ENCODE peak calls at places on chromosome 10, in eight cellular contexts. One of them, this sample, is unnamed.

GRCh38 chr10:80168679-80169380 is 36.3 kb downstream of the PLAC9 start:
- DNase-seq in GM20000: peak; percentile 63
- DNase-seq in Calu3: peak; percentile 60
- DNase-seq in retinal pigment epithelial cell: no peak
- DNase-seq in Caco-2: no peak
- DNase-seq in breast epithelium: no peak
- DNase-seq in B cell: no peak
- DNase-seq in foreskin keratinocyte: no peak
- DNase-seq in this sample: no peak

GRCh38 chr10:22246680-22247391 is 29.0 kb upstream of the EBLN1 start:
- DNase-seq in Caco-2: no peak
- DNase-seq in breast epithelium: no peak
- DNase-seq in Calu3: peak; percentile 41
- DNase-seq in GM20000: no peak
- DNase-seq in B cell: no peak
- DNase-seq in retinal pigment epithelial cell: peak; percentile 73
- DNase-seq in foreskin keratinocyte: peak; percentile 98
- DNase-seq in this sample: peak; percentile 91

GRCh38 chr10:3955954-3956617 is 171.1 kb upstream of the KLF6 start:
- DNase-seq in B cell: no peak
- DNase-seq in Calu3: no peak
- DNase-seq in foreskin keratinocyte: no peak
- DNase-seq in Caco-2: no peak
- DNase-seq in breast epithelium: no peak
- DNase-seq in retinal pigment epithelial cell: no peak
- DNase-seq in GM20000: no peak
- DNase-seq in this sample: no peak

GRCh38 chr10:93899109-93899508 is 5.3 kb downstream of the SLC35G1 start:
- DNase-seq in retinal pigment epithelial cell: no peak
- DNase-seq in breast epithelium: no peak
- DNase-seq in GM20000: no peak
- DNase-seq in foreskin keratinocyte: no peak
- DNase-seq in Caco-2: no peak
- DNase-seq in B cell: no peak
- DNase-seq in Calu3: no peak
- DNase-seq in this sample: no peak

GRCh38 chr10:14356921-14357320 is 26.2 kb upstream of the FRMD4A start:
- DNase-seq in B cell: no peak
- DNase-seq in Caco-2: no peak
- DNase-seq in retinal pigment epithelial cell: peak; percentile 84
- DNase-seq in foreskin keratinocyte: peak; percentile 50
- DNase-seq in Calu3: no peak
- DNase-seq in breast epithelium: no peak
- DNase-seq in GM20000: no peak
- DNase-seq in this sample: peak; percentile 32

GRCh38 chr10:119542990-119543813 is 683 bp upstream of the RGS10 start:
- DNase-seq in Caco-2: peak; percentile 71
- DNase-seq in Calu3: peak; percentile 56
- DNase-seq in retinal pigment epithelial cell: no peak
- DNase-seq in breast epithelium: no peak
- DNase-seq in GM20000: peak; percentile 82
- DNase-seq in B cell: peak; percentile 71
- DNase-seq in foreskin keratinocyte: peak; percentile 60
- DNase-seq in this sample: peak; percentile 51

GRCh38 chr10:11225935-11226334 is 208.3 kb downstream of the CELF2 start:
- DNase-seq in Calu3: no peak
- DNase-seq in Caco-2: no peak
- DNase-seq in breast epithelium: no peak
- DNase-seq in foreskin keratinocyte: peak; percentile 44
- DNase-seq in GM20000: no peak
- DNase-seq in B cell: peak; percentile 46
- DNase-seq in retinal pigment epithelial cell: no peak
- DNase-seq in this sample: peak; percentile 2

GRCh38 chr10:71755179-71755879 is 18.0 kb downstream of the VSIR start:
- DNase-seq in Caco-2: no peak
- DNase-seq in GM20000: no peak
- DNase-seq in breast epithelium: no peak
- DNase-seq in retinal pigment epithelial cell: no peak
- DNase-seq in foreskin keratinocyte: no peak
- DNase-seq in Calu3: no peak
- DNase-seq in B cell: no peak
- DNase-seq in this sample: no peak

GRCh38 chr10:84537447-84537931 is 209.1 kb downstream of the CCSER2 start:
- DNase-seq in GM20000: peak; percentile 78
- DNase-seq in B cell: peak; percentile 47
- DNase-seq in Caco-2: no peak
- DNase-seq in retinal pigment epithelial cell: no peak
- DNase-seq in Calu3: peak; percentile 37
- DNase-seq in foreskin keratinocyte: peak; percentile 39
- DNase-seq in breast epithelium: no peak
- DNase-seq in this sample: peak; percentile 68

GRCh38 chr10:47380341-47381215 is 3.5 kb downstream of the ZNF488 start:
- DNase-seq in GM20000: no peak
- DNase-seq in Calu3: no peak
- DNase-seq in foreskin keratinocyte: no peak
- DNase-seq in retinal pigment epithelial cell: no peak
- DNase-seq in breast epithelium: no peak
- DNase-seq in B cell: peak; percentile 14
- DNase-seq in Caco-2: peak; percentile 78
- DNase-seq in this sample: no peak

GRCh38 chr10:59214160-59214559 is 37.7 kb downstream of the PHYHIPL start:
- DNase-seq in Calu3: no peak
- DNase-seq in retinal pigment epithelial cell: no peak
- DNase-seq in GM20000: no peak
- DNase-seq in B cell: no peak
- DNase-seq in foreskin keratinocyte: no peak
- DNase-seq in Caco-2: no peak
- DNase-seq in breast epithelium: no peak
- DNase-seq in this sample: no peak

GRCh38 chr10:69654376-69654775 is 24.3 kb downstream of the FAM241B start:
- DNase-seq in foreskin keratinocyte: no peak
- DNase-seq in B cell: no peak
- DNase-seq in retinal pigment epithelial cell: no peak
- DNase-seq in Caco-2: no peak
- DNase-seq in GM20000: no peak
- DNase-seq in Calu3: no peak
- DNase-seq in breast epithelium: no peak
- DNase-seq in this sample: no peak

GRCh38 chr10:113044015-113044755 is 94.1 kb downstream of the TCF7L2 start:
- DNase-seq in GM20000: no peak
- DNase-seq in B cell: no peak
- DNase-seq in retinal pigment epithelial cell: no peak
- DNase-seq in breast epithelium: no peak
- DNase-seq in Calu3: no peak
- DNase-seq in foreskin keratinocyte: no peak
- DNase-seq in Caco-2: no peak
- DNase-seq in this sample: peak; percentile 70

GRCh38 chr10:113041841-113042745 is 92.0 kb downstream of the TCF7L2 start:
- DNase-seq in GM20000: no peak
- DNase-seq in breast epithelium: no peak
- DNase-seq in retinal pigment epithelial cell: no peak
- DNase-seq in Calu3: no peak
- DNase-seq in B cell: no peak
- DNase-seq in Caco-2: no peak
- DNase-seq in foreskin keratinocyte: no peak
- DNase-seq in this sample: peak; percentile 48

GRCh38 chr10:113042961-113043360 is 92.9 kb downstream of the TCF7L2 start:
- DNase-seq in retinal pigment epithelial cell: no peak
- DNase-seq in Caco-2: no peak
- DNase-seq in breast epithelium: no peak
- DNase-seq in foreskin keratinocyte: no peak
- DNase-seq in GM20000: no peak
- DNase-seq in Calu3: no peak
- DNase-seq in B cell: no peak
- DNase-seq in this sample: no peak

GRCh38 chr10:113038985-113039384 is 88.9 kb downstream of the TCF7L2 start:
- DNase-seq in Calu3: no peak
- DNase-seq in B cell: no peak
- DNase-seq in breast epithelium: no peak
- DNase-seq in Caco-2: no peak
- DNase-seq in retinal pigment epithelial cell: no peak
- DNase-seq in foreskin keratinocyte: no peak
- DNase-seq in GM20000: no peak
- DNase-seq in this sample: no peak

DNA sequence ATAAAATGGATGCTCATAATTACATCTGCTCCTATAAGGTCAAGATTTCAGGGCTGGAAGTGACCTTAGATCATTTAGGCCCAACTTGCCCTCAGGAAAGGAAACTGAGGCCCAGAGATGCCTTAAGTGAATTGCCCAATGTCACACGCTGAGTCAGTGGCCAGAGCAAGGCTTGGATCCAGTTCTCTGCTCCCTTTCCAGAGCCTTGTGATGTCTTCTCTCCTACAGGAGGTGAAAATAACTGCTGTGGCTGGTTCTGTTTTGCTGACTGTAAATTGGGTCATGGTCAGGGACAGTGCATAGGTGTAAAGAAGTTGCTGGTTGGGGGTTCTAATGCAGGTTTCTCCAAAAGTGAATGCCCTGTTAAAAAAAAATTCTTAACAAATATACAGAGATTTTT is 91.3 kb downstream of the TCF7L2 start:
- DNase-seq in Caco-2: no peak
- DNase-seq in retinal pigment epithelial cell: no peak
- DNase-seq in foreskin keratinocyte: no peak
- DNase-seq in B cell: no peak
- DNase-seq in GM20000: no peak
- DNase-seq in Calu3: no peak
- DNase-seq in breast epithelium: no peak
- DNase-seq in this sample: no peak
- TF ChIP-seq CTCF in Caco-2: no peak
- TF ChIP-seq CTCF in retinal pigment epithelial cell: no peak
- TF ChIP-seq CTCF in foreskin keratinocyte: no peak
- TF ChIP-seq CTCF in B cell: no peak
- TF ChIP-seq CTCF in GM20000: no peak
- TF ChIP-seq CTCF in Calu3: no peak
- TF ChIP-seq CTCF in breast epithelium: no peak
- TF ChIP-seq CTCF in this sample: no peak

GRCh38 chr10:70656489-70656888 is 15.8 kb upstream of the ADAMTS14 start:
- DNase-seq in B cell: no peak
- DNase-seq in GM20000: peak; percentile 75
- DNase-seq in retinal pigment epithelial cell: peak; percentile 81
- DNase-seq in foreskin keratinocyte: peak; percentile 99
- DNase-seq in Calu3: no peak
- DNase-seq in breast epithelium: no peak
- DNase-seq in Caco-2: no peak
- DNase-seq in this sample: peak; percentile 92
- TF ChIP-seq CTCF in B cell: no peak
- TF ChIP-seq CTCF in GM20000: no peak
- TF ChIP-seq CTCF in retinal pigment epithelial cell: no peak
- TF ChIP-seq CTCF in foreskin keratinocyte: no peak
- TF ChIP-seq CTCF in Calu3: no peak
- TF ChIP-seq CTCF in breast epithelium: no peak
- TF ChIP-seq CTCF in Caco-2: no peak
- TF ChIP-seq CTCF in this sample: no peak

DNA sequence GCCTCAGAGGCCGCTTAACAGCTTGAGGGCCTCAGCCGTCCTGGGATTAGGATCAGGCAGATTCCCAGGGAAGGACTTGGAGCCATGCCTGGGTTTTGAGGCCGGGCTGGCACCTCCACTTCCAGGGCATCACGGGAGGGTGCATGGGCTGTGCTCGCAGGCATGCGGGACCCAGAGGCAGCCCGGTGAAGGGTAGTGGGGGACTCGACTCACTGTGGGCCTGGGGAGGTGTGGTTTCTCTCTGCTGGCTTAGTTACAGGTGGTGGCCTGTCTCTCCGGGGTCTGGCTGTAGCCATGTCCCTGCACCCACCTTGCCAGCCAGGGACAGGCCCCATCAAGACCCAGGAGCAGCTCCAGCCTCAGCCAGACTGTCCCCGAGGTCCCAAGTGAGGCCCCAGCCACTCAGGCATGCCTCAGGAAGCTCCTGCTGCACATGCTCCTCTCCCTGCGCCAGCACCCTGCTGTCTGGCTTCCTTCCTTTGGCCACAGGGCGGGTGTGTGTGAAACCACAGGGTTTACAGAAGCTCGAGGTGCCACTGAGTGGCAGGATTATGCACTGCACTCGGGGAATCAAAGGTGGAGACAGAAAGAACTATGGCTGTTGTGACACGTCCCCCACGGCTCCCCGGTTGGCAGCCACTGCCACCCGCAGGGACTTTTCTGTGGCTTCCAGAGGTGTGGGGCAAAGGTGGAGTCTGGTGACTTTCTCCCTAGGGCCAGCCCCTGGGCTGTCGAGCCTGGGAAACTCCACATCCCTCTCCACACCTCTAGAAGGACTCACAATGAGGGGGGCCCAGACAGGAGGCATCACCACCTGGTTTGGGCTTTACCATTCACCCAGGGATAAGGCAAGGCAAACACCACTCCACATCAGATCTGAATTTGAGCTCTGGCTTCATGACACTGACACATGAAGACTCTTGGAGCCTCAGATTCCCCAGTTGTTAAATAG is 19.7 kb downstream of the GOLGA7B start:
- DNase-seq in Caco-2: peak; percentile 90
- DNase-seq in B cell: no peak
- DNase-seq in foreskin keratinocyte: peak; percentile 76
- DNase-seq in GM20000: peak; percentile 78
- DNase-seq in retinal pigment epithelial cell: peak; percentile 85
- DNase-seq in Calu3: peak; percentile 83
- DNase-seq in breast epithelium: peak; percentile 85
- DNase-seq in this sample: peak; percentile 93
- TF ChIP-seq CTCF in Caco-2: peak; percentile 90
- TF ChIP-seq CTCF in B cell: no peak
- TF ChIP-seq CTCF in foreskin keratinocyte: peak; percentile 97
- TF ChIP-seq CTCF in GM20000: peak; percentile 24
- TF ChIP-seq CTCF in retinal pigment epithelial cell: peak; percentile 89
- TF ChIP-seq CTCF in Calu3: peak; percentile 62
- TF ChIP-seq CTCF in breast epithelium: peak; percentile 98
- TF ChIP-seq CTCF in this sample: peak; percentile 83

GRCh38 chr10:113441220-113441619 is 111.6 kb upstream of the HABP2 start:
- DNase-seq in Calu3: no peak
- DNase-seq in retinal pigment epithelial cell: no peak
- DNase-seq in B cell: no peak
- DNase-seq in GM20000: no peak
- DNase-seq in Caco-2: no peak
- DNase-seq in breast epithelium: no peak
- DNase-seq in foreskin keratinocyte: no peak
- DNase-seq in this sample: peak; percentile 4
- TF ChIP-seq CTCF in Calu3: no peak
- TF ChIP-seq CTCF in retinal pigment epithelial cell: peak; percentile 38
- TF ChIP-seq CTCF in B cell: no peak
- TF ChIP-seq CTCF in GM20000: no peak
- TF ChIP-seq CTCF in Caco-2: peak; percentile 9
- TF ChIP-seq CTCF in breast epithelium: no peak
- TF ChIP-seq CTCF in foreskin keratinocyte: no peak
- TF ChIP-seq CTCF in this sample: no peak

This sample was measured in MCF 10A.